ENCODE peak calls at places on chromosome 15, in six cellular contexts. L, Q, Y, N, X and S are unnamed samples.

GRCh38 chr15:88810449-88810848 is 7.2 kb downstream of the ACAN start:
- DNase-seq in Q (no peak), X (peak), Y (no peak), L (no peak), N (no peak), S (peak)

GRCh38 chr15:43974852-43975251 is 148.1 kb downstream of the WDR76 start:
- DNase-seq in Y (no peak), X (peak), Q (peak), N (no peak), L (no peak), S (no peak)

GRCh38 chr15:71691700-71692417 is 118.5 kb upstream of the NR2E3 start:
- DNase-seq in L (no peak), X (peak), Q (no peak), N (no peak), Y (peak), S (peak)

GRCh38 chr15:37133619-37134018 is 33.3 kb upstream of the MEIS2 start:
- DNase-seq in Y (peak), L (peak), Q (no peak), X (peak), N (no peak), S (peak)

GRCh38 chr15:90393040-90393439 is 5.0 kb downstream of the IQGAP1 start:
- DNase-seq in Q (no peak), N (no peak), X (no peak), L (no peak), Y (no peak), S (no peak)

GRCh38 chr15:77068633-77069032 is 2.3 kb downstream of the TSPAN3 start:
- DNase-seq in Y (no peak), X (no peak), Q (no peak), N (no peak), L (no peak), S (no peak)

GRCh38 chr15:67013696-67014095 is 51.7 kb upstream of the SMAD3 start:
- DNase-seq in N (no peak), X (peak), L (no peak), Q (no peak), Y (peak), S (peak)

GRCh38 chr15:58731756-58732535 is 17.6 kb downstream of the ADAM10 start:
- DNase-seq in L (peak), Q (no peak), Y (peak), N (peak), X (peak), S (peak)

GRCh38 chr15:20646529-20647142 is 105.0 kb upstream of the GOLGA6L6 start:
- DNase-seq in N (no peak), X (no peak), Q (no peak), L (no peak), Y (no peak), S (no peak)

GRCh38 chr15:96181873-96182301 is 148.6 kb upstream of the NR2F2 start:
- DNase-seq in N (no peak), Y (peak), L (no peak), X (peak), Q (no peak), S (peak)

GRCh38 chr15:80010131-80010673 is 39.2 kb upstream of the BCL2A1 start:
- DNase-seq in Y (peak), Q (peak), L (peak), N (no peak), X (peak), S (peak)

GRCh38 chr15:90402230-90402629 is 14.2 kb downstream of the IQGAP1 start:
- DNase-seq in Q (no peak), N (peak), Y (peak), X (peak), L (peak), S (peak)

GRCh38 chr15:80169768-80170357 is 17.1 kb downstream of the FAH start:
- DNase-seq in X (no peak), N (no peak), L (no peak), Y (no peak), Q (no peak), S (no peak)

GRCh38 chr15:35606345-35606744 is 60.4 kb upstream of the DPH6 start:
- DNase-seq in Y (no peak), X (no peak), N (no peak), L (no peak), Q (no peak), S (no peak)

GRCh38 chr15:62067448-62068044 is 769 bp downstream of the C2CD4A start:
- DNase-seq in L (peak), Q (peak), X (peak), N (no peak), Y (no peak), S (no peak)

GRCh38 chr15:74829500-74829899 is 3.1 kb downstream of the CPLX3 start:
- DNase-seq in Y (peak), X (no peak), Q (no peak), N (no peak), L (no peak), S (peak)

GRCh38 chr15:59993041-59993750 is 10.9 kb upstream of the FOXB1 start:
- DNase-seq in Q (no peak), L (no peak), X (no peak), Y (no peak), N (no peak), S (no peak)

GRCh38 chr15:71916834-71917233 is 106.5 kb downstream of the NR2E3 start:
- DNase-seq in X (no peak), N (no peak), Q (no peak), L (no peak), Y (no peak), S (no peak)

GRCh38 chr15:30985081-30985531 is 6.3 kb downstream of the MTMR10 start:
- DNase-seq in Q (no peak), N (no peak), X (peak), L (no peak), Y (peak), S (peak)

GRCh38 chr15:20346082-20346805 is 195.4 kb downstream of the GOLGA6L6 start:
- DNase-seq in Q (no peak), L (peak), X (no peak), N (no peak), Y (no peak), S (no peak)

GRCh38 chr15:52326758-52327157 is 31.2 kb upstream of the MYO5C start:
- DNase-seq in L (no peak), Y (peak), Q (no peak), X (peak), N (no peak), S (peak)

GRCh38 chr15:48723964-48724363 is 78.5 kb upstream of the FBN1 start:
- DNase-seq in X (no peak), Q (no peak), N (no peak), Y (no peak), L (no peak), S (no peak)
- TF ChIP-seq CTCF in X (no peak), Q (no peak), N (no peak), Y (no peak), L (no peak), S (no peak)

GRCh38 chr15:91456921-91457320 is 356.9 kb downstream of the SV2B start:
- DNase-seq in X (peak), L (no peak), Q (no peak), N (no peak), Y (peak), S (peak)
- H3K4me3 ChIP-seq in X (no peak), L (no peak), Q (no peak), N (no peak), Y (no peak), S (no peak)

GRCh38 chr15:23877502-23878412 is 190.7 kb upstream of the NDN start:
- DNase-seq in Y (no peak), X (peak), Q (no peak), L (peak), N (no peak), S (peak)
- TF ChIP-seq CTCF in Y (peak), X (peak), Q (peak), L (peak), N (no peak), S (peak)

DNA sequence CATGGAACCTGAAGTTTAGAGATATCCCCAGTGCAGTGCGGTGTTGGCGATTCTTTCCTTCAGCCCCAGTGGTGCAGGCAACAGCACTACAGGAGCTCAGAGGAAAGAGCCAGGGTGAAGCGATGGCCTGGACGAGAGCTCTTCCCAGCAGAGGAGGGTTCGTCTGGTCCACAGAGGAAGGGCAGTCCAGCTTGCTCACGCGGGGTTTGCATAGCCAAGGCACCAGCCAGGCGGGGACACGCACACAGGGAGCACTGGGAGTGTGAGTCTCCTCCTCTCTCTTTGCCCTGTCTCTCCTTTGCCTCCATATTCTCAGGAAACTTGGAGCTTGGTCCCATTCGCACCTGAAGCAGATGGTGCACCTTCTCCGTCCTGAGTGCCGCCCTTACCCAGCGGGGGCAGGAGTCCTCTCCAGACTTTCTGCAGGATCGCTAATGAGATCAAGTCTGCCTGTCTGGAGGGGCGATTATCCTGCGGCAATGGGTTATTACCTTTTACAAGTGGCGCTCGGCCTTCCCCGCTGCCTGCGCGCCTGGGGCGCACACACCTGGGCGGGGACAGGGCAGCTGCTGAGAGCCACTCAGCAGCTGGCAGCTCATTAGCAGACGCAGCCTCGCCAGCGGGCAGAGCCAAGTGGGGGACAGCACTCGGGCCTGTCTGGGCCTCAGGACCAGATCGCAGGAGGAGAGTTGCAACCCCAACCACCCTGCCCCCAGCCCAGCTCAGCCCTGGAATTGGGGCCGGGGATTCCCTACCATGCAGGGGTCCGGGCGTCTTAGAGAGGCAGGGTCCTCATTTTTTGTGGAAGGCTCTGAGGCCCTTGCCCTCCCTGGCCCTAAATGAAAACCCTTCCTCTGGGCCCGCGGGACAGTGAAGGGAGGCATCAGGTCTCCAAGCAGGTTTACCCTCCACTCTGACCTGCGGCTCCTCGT is 119.0 kb upstream of the MEF2A start:
- DNase-seq in L (no peak), Q (no peak), N (no peak), X (no peak), Y (no peak), S (no peak)
- H3K4me3 ChIP-seq in L (no peak), Q (no peak), N (no peak), X (no peak), Y (no peak), S (no peak)

DNA sequence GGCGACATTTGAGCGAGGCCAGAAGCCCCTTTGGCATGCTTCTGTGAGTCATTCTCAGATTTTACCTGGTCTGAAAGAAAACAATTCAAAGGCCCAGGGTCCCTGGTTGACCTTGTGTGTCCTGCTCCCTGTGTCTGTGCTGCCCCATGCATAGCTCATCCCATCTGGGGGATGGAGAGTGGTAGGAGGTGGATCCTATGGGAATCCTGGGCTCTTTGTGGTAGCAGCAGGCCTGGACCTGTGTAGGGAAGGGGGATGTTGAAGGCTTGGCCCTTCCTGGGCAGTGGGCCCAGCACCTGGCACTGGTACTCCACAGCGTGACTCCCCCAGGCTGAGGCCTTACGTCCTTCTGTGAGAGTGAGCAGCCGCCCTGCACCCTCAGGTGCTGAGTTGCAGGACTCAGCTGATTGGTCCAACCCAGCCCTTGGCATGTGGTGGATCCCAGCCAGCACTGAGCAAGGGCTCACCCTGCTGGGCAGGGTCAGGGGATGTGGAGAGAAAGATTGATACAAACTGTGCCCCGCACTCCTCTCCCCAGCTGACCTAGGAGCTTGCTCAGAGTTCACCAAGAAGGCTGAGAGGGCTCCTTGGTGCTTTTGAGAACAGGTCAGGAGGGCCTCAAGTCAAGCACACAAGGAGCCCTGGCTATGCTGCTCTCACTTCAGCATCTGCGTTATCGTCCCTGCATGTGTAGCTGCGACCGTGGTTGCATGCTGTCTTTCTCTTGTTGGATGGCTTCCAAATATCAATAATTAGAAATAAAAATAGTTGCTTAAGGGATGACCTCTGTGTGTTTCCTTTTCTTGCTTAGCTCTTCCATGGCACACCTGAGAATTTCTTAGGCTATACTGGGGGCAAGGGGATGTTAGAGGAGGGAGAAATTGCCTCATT is 21.4 kb upstream of the JMJD7 start:
- DNase-seq in X (no peak), N (peak), Y (no peak), Q (no peak), L (no peak), S (no peak)
- TF ChIP-seq CTCF in X (no peak), N (peak), Y (no peak), Q (no peak), L (no peak), S (no peak)

DNA sequence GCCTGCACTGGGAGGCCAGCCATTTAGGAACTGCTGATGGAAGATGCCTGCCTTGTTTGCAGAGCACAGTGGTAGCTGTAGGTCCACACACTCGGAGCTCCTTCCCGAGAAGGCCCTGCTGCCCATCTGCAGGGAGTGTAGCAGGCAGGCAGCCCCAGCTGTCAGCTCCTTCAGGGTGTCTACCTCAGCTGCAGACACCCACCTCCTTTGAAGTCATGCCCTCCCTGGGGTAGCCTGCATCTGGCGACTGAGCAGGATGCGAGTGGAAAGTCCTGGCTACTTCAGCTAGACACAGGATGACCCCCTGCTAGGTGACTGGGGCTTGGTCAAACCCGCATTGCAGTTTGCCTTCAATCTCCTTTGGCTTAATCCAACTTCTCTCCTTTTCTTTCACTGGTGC is 93.2 kb upstream of the TLE3 start:
- DNase-seq in L (no peak), Y (no peak), Q (no peak), N (no peak), X (no peak), S (no peak)
- H3K4me3 ChIP-seq in L (no peak), Y (no peak), Q (no peak), N (no peak), X (no peak), S (no peak)

GRCh38 chr15:82554857-82555256 is 14.6 kb upstream of the RPS17 start:
- DNase-seq in N (no peak), Q (no peak), Y (no peak), L (no peak), X (no peak), S (no peak)

GRCh38 chr15:82553846-82554245 is 13.6 kb upstream of the RPS17 start:
- DNase-seq in L (no peak), X (no peak), Q (no peak), Y (no peak), N (no peak), S (no peak)

GRCh38 chr15:82552861-82553260 is 12.6 kb upstream of the RPS17 start:
- DNase-seq in Y (no peak), X (no peak), Q (no peak), L (no peak), N (no peak), S (no peak)

GRCh38 chr15:82554351-82554750 is 14.1 kb upstream of the RPS17 start:
- DNase-seq in Q (no peak), Y (peak), X (no peak), L (no peak), N (no peak), S (peak)

DNA sequence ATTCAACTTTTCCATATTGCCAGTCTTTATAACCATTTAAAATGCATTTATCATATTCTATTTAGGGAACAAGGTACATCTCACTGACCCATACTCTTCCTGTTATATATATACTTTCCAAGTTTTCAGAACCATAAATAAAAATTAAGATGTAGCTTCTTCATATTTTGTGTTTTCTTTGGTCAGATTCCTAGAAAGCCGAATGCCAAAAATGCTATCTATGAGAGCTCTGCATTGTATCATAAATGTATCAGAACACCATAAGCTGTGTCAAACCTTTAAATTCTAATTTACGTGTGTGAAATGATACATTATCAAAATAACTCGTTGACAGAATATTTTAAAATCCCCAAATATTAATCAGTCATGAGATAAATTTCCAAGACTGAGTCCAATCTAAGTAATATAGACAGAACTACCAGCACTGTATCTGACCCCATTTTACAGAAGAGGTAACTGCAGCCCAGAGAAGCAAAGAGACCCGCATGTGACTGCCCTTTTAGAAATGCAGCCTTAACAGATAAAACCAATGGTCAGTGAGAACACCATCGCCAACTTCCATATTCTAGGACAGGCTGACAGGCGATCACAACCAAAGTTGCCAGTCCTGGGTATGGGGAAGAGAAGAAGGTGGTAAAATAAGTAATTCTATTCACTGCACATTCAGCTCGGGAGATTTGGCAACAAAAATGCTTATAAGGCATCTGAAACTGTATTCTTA is 16.2 kb upstream of the RPS17 start:
- DNase-seq in N (no peak), L (no peak), Y (no peak), X (no peak), Q (no peak), S (no peak)
- TF ChIP-seq CTCF in N (no peak), L (no peak), Y (no peak), X (no peak), Q (no peak), S (no peak)